ENCODE peak calls at places on chromosome 17, in seven cellular contexts. R is cardiac muscle cell, T is neural progenitor cell, X is OCI-LY7, K is mucosa of descending colon, H is progenitor cell of endocrine pancreas, J is adrenal gland. D is an unnamed sample.
A peak's percentile ranks its signal among the peaks of the same experiment; 100 is the strongest.

GRCh38 chr17:57097832-57098421 is 12.9 kb downstream of the AKAP1 start:
- DNase-seq in K (no peak), H (no peak), R (peak; percentile 77), X (no peak), T (no peak), J (no peak), D (no peak)

GRCh38 chr17:65359016-65359415 is 202.4 kb downstream of the AXIN2 start:
- DNase-seq in X (no peak), T (no peak), J (no peak), R (no peak), K (no peak), H (no peak), D (no peak)

GRCh38 chr17:74519951-74520553 is 11.2 kb downstream of the CD300LB start:
- DNase-seq in R (no peak), T (no peak), H (no peak), X (no peak), J (no peak), K (no peak), D (no peak)

GRCh38 chr17:34852614-34853013 is 108.6 kb downstream of the CCT6B start:
- DNase-seq in H (no peak), K (no peak), R (no peak), T (no peak), X (peak; percentile 34), J (no peak), D (no peak)

GRCh38 chr17:35192708-35193107 is 1.5 kb downstream of the SLC35G3 start:
- DNase-seq in J (no peak), K (no peak), H (no peak), R (no peak), T (no peak), X (no peak), D (no peak)

GRCh38 chr17:73343739-73344454 is 32.1 kb upstream of the CDC42EP4 start:
- DNase-seq in T (no peak), J (no peak), H (no peak), X (no peak), K (no peak), R (peak; percentile 22), D (no peak)

GRCh38 chr17:58172369-58173071 is 5.7 kb downstream of the OR4D2 start:
- DNase-seq in K (no peak), T (peak; percentile 64), H (no peak), J (no peak), X (peak; percentile 49), R (peak; percentile 15), D (no peak)

GRCh38 chr17:78979780-78980623 is at the start of gene LGALS3BP:
- DNase-seq in X (no peak), J (peak; percentile 68), R (peak; percentile 78), H (peak; percentile 19), T (peak; percentile 66), K (peak; percentile 84), D (no peak)

GRCh38 chr17:45430738-45431530 is 1.7 kb downstream of the ARHGAP27 start:
- DNase-seq in T (peak; percentile 48), H (peak; percentile 46), K (peak; percentile 81), J (no peak), X (peak; percentile 37), R (no peak), D (no peak)

GRCh38 chr17:1774390-1775176 is 12.7 kb downstream of the SERPINF1 start:
- DNase-seq in X (no peak), H (no peak), K (no peak), T (no peak), J (no peak), R (no peak), D (no peak)

GRCh38 chr17:2051388-2052237 is 3.3 kb upstream of the HIC1 start:
- DNase-seq in J (peak; percentile 41), K (no peak), X (no peak), H (no peak), R (no peak), T (no peak), D (no peak)

GRCh38 chr17:79106958-79107357 is 32.3 kb downstream of the ENGASE start:
- DNase-seq in K (no peak), R (no peak), X (no peak), T (no peak), H (no peak), J (no peak), D (no peak)

GRCh38 chr17:81285179-81285878 is 9.8 kb downstream of the SLC38A10 start:
- DNase-seq in T (peak; percentile 21), R (no peak), H (no peak), K (peak; percentile 61), J (peak; percentile 64), X (no peak), D (no peak)

GRCh38 chr17:39666601-39667261 is 1.5 kb upstream of the PNMT start:
- DNase-seq in J (no peak), R (no peak), T (no peak), K (no peak), X (no peak), H (no peak), D (no peak)

GRCh38 chr17:39666231-39666600 is 1.1 kb downstream of the TCAP start:
- DNase-seq in J (no peak), X (no peak), T (no peak), K (no peak), H (no peak), R (no peak), D (no peak)

GRCh38 chr17:39667262-39668140 is 752 bp upstream of the PNMT start:
- DNase-seq in K (no peak), H (no peak), X (no peak), R (peak; percentile 52), T (peak; percentile 52), J (peak; percentile 56), D (no peak)

GRCh38 chr17:39664581-39665561 is at the start of gene TCAP:
- DNase-seq in J (no peak), H (no peak), K (no peak), T (no peak), X (no peak), R (peak; percentile 74), D (no peak)

GRCh38 chr17:39665642-39666221 is 583 bp downstream of the TCAP start:
- DNase-seq in H (no peak), R (no peak), J (no peak), X (no peak), K (no peak), T (peak; percentile 60), D (no peak)
- TF ChIP-seq CTCF in H (no peak), R (no peak), J (no peak), X (no peak), K (no peak), T (peak; percentile 21), D (no peak)

GRCh38 chr17:10845388-10845751 is 7.5 kb upstream of the PIRT start:
- DNase-seq in J (no peak), R (no peak), X (no peak), T (no peak), H (no peak), K (no peak), D (no peak)
- TF ChIP-seq CTCF in J (no peak), R (no peak), X (no peak), T (no peak), H (no peak), K (no peak), D (no peak)

DNA sequence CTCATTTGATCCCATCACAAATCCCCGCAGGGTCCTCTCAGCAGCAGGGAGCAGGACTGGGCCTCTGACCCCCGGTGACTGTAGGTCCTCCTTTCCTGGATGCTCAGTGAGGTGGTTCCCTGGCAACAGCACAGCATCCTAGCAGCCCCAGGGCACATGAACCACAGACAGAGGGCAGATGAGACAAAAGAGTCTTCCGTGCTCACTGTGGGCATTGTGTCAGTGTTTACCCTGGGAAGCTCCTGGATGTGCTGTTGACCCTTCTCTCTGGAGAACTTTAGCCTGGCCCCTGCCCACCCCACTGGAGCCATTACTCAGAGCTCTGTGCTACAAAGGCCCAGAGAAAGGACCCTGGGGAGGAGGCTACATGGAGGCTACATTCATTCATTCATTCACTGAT is 21.7 kb upstream of the TMEM220 start:
- DNase-seq in J (no peak), R (no peak), H (no peak), X (no peak), T (no peak), K (no peak), D (no peak)
- TF ChIP-seq CTCF in J (no peak), R (no peak), H (no peak), X (no peak), T (no peak), K (no peak), D (no peak)

GRCh38 chr17:61409301-61410099 is 9.9 kb downstream of the TBX2 start:
- DNase-seq in R (peak; percentile 86), K (peak; percentile 71), T (peak; percentile 87), J (peak; percentile 65), X (no peak), H (peak; percentile 48), D (no peak)
- TF ChIP-seq CTCF in R (peak; percentile 45), K (peak; percentile 17), T (peak; percentile 47), J (peak; percentile 44), X (no peak), H (peak; percentile 57), D (no peak)

GRCh38 chr17:83067718-83068261 is 11.6 kb upstream of the METRNL start:
- DNase-seq in T (peak; percentile 57), H (no peak), K (peak; percentile 9), J (no peak), R (peak; percentile 50), X (no peak), D (no peak)
- TF ChIP-seq CTCF in T (no peak), H (peak; percentile 18), K (no peak), J (no peak), R (peak; percentile 13), X (no peak), D (no peak)

GRCh38 chr17:76458580-76459490 is 5.9 kb upstream of the UBE2O start:
- DNase-seq in T (peak; percentile 82), J (peak; percentile 61), K (peak; percentile 69), R (peak; percentile 86), H (no peak), X (peak; percentile 88), D (no peak)
- TF ChIP-seq CTCF in T (peak; percentile 57), J (peak; percentile 59), K (peak; percentile 14), R (peak; percentile 68), H (peak; percentile 53), X (peak; percentile 95), D (no peak)

GRCh38 chr17:17121162-17121561 is 78.9 kb downstream of the MPRIP start:
- DNase-seq in R (no peak), K (no peak), H (no peak), X (no peak), T (no peak), J (no peak), D (no peak)
- TF ChIP-seq CTCF in R (no peak), K (no peak), H (no peak), X (no peak), T (no peak), J (no peak), D (no peak)

DNA sequence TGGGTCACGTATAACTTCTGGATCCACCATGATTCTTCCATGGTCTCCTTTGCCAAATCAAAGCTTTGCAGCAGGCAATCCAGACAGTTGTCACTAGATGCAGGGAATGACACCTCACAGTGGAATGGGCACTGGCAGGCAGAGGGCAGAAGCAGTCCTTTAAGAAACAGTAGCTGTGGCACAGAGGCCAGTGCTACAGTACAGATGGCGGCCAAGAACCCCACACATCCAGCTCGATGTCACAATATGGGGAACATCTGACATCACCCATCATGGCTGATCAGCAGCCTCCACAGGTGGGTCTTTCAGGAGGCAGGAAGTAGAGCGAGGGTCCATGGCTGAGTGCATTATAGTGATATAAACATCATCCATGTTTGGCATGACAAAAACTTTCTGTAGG is 18.8 kb upstream of the ERN1 start:
- DNase-seq in T (no peak), K (no peak), H (no peak), R (no peak), X (peak; percentile 53), J (no peak), D (no peak)
- TF ChIP-seq CTCF in T (no peak), K (no peak), H (no peak), R (peak; percentile 3), X (no peak), J (no peak), D (no peak)

GRCh38 chr17:29235904-29236303 is 10.8 kb upstream of the CRYBA1 start:
- DNase-seq in T (no peak), H (no peak), X (no peak), K (no peak), J (no peak), R (no peak), D (no peak)
- TF ChIP-seq CTCF in T (no peak), H (no peak), X (no peak), K (no peak), J (no peak), R (no peak), D (no peak)

D was measured in vagina.